ENCODE peak calls at places on chromosome 3, in ten cellular contexts. H, P, R, V, K, L, X, U, S and E are unnamed samples.

GRCh38 chr3:24725514-24726255 is 231.0 kb upstream of the THRB start:
- DNase-seq in V (no peak), R (peak; percentile 58), L (no peak), P (no peak), H (no peak), U (no peak), K (no peak), X (no peak), S (no peak), E (no peak)

GRCh38 chr3:55469957-55470526 is 17.1 kb downstream of the WNT5A start:
- DNase-seq in X (no peak), R (no peak), S (no peak), V (no peak), L (no peak), U (no peak), P (no peak), K (no peak), H (no peak), E (no peak)

GRCh38 chr3:10319804-10320203 is 1.1 kb downstream of the SEC13 start:
- DNase-seq in L (no peak), H (peak; percentile 39), K (no peak), V (peak; percentile 50), P (no peak), X (peak; percentile 60), R (no peak), S (no peak), U (no peak), E (no peak)

GRCh38 chr3:151300554-151300953 is 16.1 kb downstream of the GPR87 start:
- DNase-seq in X (no peak), H (no peak), S (no peak), V (no peak), P (no peak), L (no peak), U (no peak), K (no peak), R (no peak), E (no peak)

GRCh38 chr3:79178471-79178870 is 589.3 kb downstream of the ROBO1 start:
- DNase-seq in X (no peak), R (no peak), U (no peak), V (no peak), H (no peak), K (no peak), L (no peak), P (no peak), S (no peak), E (no peak)

GRCh38 chr3:159852821-159853505 is 135.7 kb upstream of the IL12A start:
- DNase-seq in U (no peak), P (peak; percentile 62), K (peak; percentile 45), X (peak; percentile 82), H (peak; percentile 65), L (peak; percentile 87), V (peak; percentile 72), S (no peak), R (peak; percentile 66), E (peak; percentile 75)

GRCh38 chr3:151412989-151413388 is 28.4 kb upstream of the P2RY12 start:
- DNase-seq in H (no peak), R (no peak), U (no peak), X (no peak), L (no peak), K (no peak), V (no peak), P (peak; percentile 46), S (no peak), E (no peak)

GRCh38 chr3:81995334-81995733 is 233.9 kb upstream of the GBE1 start:
- DNase-seq in R (no peak), L (no peak), S (peak; percentile 3), U (no peak), P (no peak), X (no peak), H (no peak), K (no peak), V (no peak), E (no peak)

GRCh38 chr3:58062469-58062868 is 54.2 kb downstream of the FLNB start:
- DNase-seq in K (no peak), P (no peak), H (no peak), V (peak; percentile 51), S (no peak), L (no peak), X (peak; percentile 52), R (no peak), U (no peak), E (no peak)

GRCh38 chr3:58058654-58059263 is 50.5 kb downstream of the FLNB start:
- DNase-seq in V (peak; percentile 83), U (no peak), K (no peak), P (no peak), X (peak; percentile 92), R (no peak), S (no peak), H (peak; percentile 73), L (no peak), E (no peak)

GRCh38 chr3:58063022-58063421 is 54.8 kb downstream of the FLNB start:
- DNase-seq in P (no peak), S (no peak), X (no peak), K (no peak), L (no peak), H (no peak), U (no peak), V (no peak), R (no peak), E (no peak)

GRCh38 chr3:58063424-58063823 is 55.2 kb downstream of the FLNB start:
- DNase-seq in U (no peak), X (no peak), K (peak; percentile 40), H (peak; percentile 90), S (no peak), L (no peak), R (peak; percentile 54), V (peak; percentile 93), P (no peak), E (peak; percentile 27)

DNA sequence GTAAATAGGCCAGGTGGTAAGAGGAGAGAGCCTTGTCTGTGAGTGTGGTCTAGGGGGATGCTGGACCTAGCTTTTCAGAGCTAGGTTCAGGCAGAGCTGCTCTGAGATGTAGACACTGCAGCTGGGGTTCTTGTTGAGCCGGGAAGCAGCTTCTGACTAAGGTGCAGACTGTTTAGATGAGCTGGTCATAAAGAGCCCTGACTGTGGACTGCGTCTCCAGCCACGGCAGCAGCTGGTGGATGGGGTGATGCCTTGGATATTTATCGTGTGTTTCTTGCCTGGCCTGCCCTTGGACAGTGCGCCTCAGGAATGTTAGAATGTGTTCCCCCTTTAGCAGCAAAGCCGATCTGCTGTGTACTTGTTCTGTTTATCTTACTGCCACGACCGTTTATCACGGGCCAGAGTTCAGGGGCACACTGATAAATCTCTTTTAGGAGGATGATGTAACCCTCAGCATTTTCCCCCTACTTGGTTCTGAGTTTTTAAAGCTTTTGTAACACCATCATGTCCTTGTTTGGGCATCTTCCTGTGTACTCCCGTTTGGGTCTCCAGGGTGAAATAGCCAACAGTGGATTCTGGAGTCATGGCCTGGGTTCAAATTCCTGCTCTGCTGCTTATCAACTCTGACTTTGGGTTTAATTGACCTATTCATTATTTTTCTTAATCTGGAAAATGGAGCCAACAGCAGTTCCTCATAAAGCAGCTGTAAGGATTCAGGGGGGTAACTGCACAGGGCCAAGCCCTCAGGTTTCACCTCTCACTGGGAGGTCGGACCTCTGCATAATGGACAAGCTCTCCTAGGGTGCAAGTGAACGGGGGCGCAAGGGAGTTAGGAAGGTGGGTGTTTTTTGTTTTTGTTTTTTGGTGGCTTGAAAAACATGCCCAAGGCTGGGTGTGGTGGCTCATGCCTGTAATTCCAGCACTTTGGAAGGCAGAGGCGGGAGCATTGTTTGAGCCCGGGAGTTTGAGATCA is 51.4 kb downstream of the FLNB start:
- DNase-seq in R (no peak), U (no peak), K (peak; percentile 88), X (peak; percentile 99), V (peak; percentile 95), P (no peak), S (peak; percentile 82), H (peak; percentile 92), L (no peak), E (no peak)
- H3K4me1 ChIP-seq in R (peaks cover 43% of the 10 kb centered on the region), U (peaks cover 9% of the 10 kb centered on the region), K (peaks cover 67% of the 10 kb centered on the region), X (peaks cover 23% of the 10 kb centered on the region), V (peaks cover 27% of the 10 kb centered on the region), P (peaks cover 19% of the 10 kb centered on the region), S (peaks cover 100% of the 10 kb centered on the region), H (peaks cover 52% of the 10 kb centered on the region), L (peaks cover 14% of the 10 kb centered on the region), E (peaks cover 54% of the 10 kb centered on the region)

DNA sequence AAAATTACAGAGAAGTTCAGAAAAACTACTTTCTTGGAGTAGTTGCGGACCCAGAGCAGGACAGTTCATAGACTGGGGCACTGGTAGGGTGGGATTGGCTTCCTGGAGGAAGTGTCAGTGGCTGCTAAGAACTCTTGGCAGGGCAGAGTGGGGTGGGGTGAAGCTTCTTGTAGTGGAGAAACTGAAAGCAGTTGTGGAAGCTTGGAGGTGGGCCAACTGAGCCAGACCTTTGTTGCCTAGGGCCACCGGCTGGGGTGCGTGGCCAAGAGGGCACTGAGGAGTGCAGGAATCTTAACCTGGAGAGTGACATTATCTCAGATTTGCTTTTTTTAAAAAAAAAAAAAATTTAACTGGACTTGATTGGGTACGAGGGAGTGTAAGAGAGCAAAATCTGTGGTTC is 3.2 kb downstream of the KAT2B start:
- DNase-seq in R (no peak), H (no peak), K (peak; percentile 52), P (no peak), U (peak; percentile 47), X (peak; percentile 64), L (peak; percentile 86), S (no peak), V (peak; percentile 19), E (peak; percentile 61)
- H3K4me1 ChIP-seq in R (peaks cover 23% of the 10 kb centered on the region), H (peaks cover 12% of the 10 kb centered on the region), K (peaks cover 27% of the 10 kb centered on the region), P (no peaks in the 10 kb centered on the region), U (peaks cover 73% of the 10 kb centered on the region), X (peaks cover 10% of the 10 kb centered on the region), L (peaks cover 45% of the 10 kb centered on the region), S (peaks cover 26% of the 10 kb centered on the region), V (peaks cover 11% of the 10 kb centered on the region), E (peaks cover 23% of the 10 kb centered on the region)

DNA sequence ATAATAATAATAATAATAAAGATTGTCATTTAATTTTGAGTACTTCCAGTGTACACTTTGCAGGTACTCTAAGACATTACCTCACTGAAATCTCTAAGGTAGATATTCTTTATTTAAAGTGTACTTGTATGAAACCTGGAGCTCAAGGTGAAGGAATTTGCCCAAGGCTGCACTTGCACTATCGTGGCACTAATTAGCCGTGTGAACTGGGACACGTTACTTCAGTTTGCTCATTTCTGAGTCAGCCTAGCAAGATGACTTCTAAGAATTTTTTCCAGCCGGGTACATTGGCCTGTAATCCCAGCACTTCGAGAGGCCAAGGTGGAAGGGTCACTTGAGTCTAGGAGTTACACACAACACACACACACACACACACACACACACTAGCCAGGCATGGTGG is 33.5 kb downstream of the MLH1 start:
- DNase-seq in H (no peak), L (no peak), S (no peak), V (no peak), U (no peak), K (no peak), R (no peak), P (no peak), X (no peak), E (peak; percentile 29)
- H3K4me1 ChIP-seq in H (no peaks in the 10 kb centered on the region), L (no peaks in the 10 kb centered on the region), S (peaks cover 5% of the 10 kb centered on the region), V (peaks cover 2% of the 10 kb centered on the region), U (no peaks in the 10 kb centered on the region), K (no peaks in the 10 kb centered on the region), R (peaks cover 15% of the 10 kb centered on the region), P (no peaks in the 10 kb centered on the region), X (peaks cover 1% of the 10 kb centered on the region), E (peaks cover 3% of the 10 kb centered on the region)

GRCh38 chr3:15403965-15404364 is 23.4 kb downstream of the METTL6 start:
- DNase-seq in P (no peak), U (no peak), K (no peak), V (no peak), S (no peak), X (no peak), R (no peak), H (no peak), L (no peak), E (no peak)

GRCh38 chr3:15399970-15400369 is 27.4 kb downstream of the METTL6 start:
- DNase-seq in H (no peak), P (no peak), X (no peak), S (no peak), V (no peak), U (no peak), L (no peak), R (no peak), K (no peak), E (no peak)

GRCh38 chr3:15404767-15405166 is 22.6 kb downstream of the METTL6 start:
- DNase-seq in X (no peak), H (no peak), P (no peak), U (no peak), R (no peak), S (no peak), L (no peak), K (no peak), V (no peak), E (no peak)

GRCh38 chr3:15405448-15406050 is 21.8 kb downstream of the METTL6 start:
- DNase-seq in S (peak; percentile 69), X (peak; percentile 71), U (no peak), K (peak; percentile 62), V (peak; percentile 56), P (no peak), L (no peak), R (peak; percentile 38), H (peak; percentile 43), E (peak; percentile 47)

DNA sequence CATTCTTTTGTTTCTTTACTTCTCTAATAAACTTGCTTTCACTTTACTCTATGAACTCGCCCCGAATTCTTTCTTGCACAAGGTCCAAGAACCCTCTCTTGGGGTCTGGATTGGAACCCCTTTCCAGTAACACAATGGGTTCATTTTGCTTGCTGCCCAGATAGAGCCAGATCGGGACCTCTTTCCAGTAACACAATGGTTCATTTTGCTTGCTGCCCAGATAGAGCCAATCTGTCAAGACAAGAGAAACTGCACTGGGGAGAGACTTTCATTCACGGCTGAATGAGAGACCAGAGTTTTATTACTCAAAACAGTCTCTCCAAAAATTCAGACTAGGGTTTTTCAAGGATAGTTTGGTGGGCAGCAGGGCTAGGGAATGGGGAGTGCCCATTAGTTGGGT is 25.4 kb downstream of the METTL6 start:
- DNase-seq in P (no peak), S (no peak), U (no peak), R (no peak), L (no peak), K (no peak), H (no peak), V (no peak), X (no peak), E (no peak)
- H3K4me1 ChIP-seq in P (no peaks in the 10 kb centered on the region), S (no peaks in the 10 kb centered on the region), U (peaks cover 15% of the 10 kb centered on the region), R (no peaks in the 10 kb centered on the region), L (no peaks in the 10 kb centered on the region), K (no peaks in the 10 kb centered on the region), H (no peaks in the 10 kb centered on the region), V (no peaks in the 10 kb centered on the region), X (no peaks in the 10 kb centered on the region), E (no peaks in the 10 kb centered on the region)